ENCODE peak calls at places on chromosomes 3 and 15, in four cellular contexts. T is H9, Q is A549, E is fibroblast of mammary gland. W is an unnamed sample.

GRCh38 chr3:194134231-194134756 is 1.7 kb upstream of the HES1 start:
- DNase-seq in T (no peak), Q (no peak), E (peak), W (peak)

GRCh38 chr3:147383617-147384016 is 22.7 kb downstream of the ZIC4 start:
- DNase-seq in T (peak), Q (no peak), E (no peak), W (no peak)

GRCh38 chr3:83224101-83224868 is 1462.8 kb upstream of the GBE1 start:
- DNase-seq in T (no peak), Q (no peak), E (no peak), W (no peak)

GRCh38 chr3:4153771-4154170 is 149.4 kb upstream of the SETMAR start:
- DNase-seq in T (no peak), Q (no peak), E (no peak), W (no peak)

GRCh38 chr15:63187589-63188226 is 1.7 kb upstream of the RAB8B start:
- DNase-seq in T (no peak), Q (no peak), E (no peak), W (no peak)

GRCh38 chr3:194731496-194732073 is 45.9 kb downstream of the FAM43A start:
- DNase-seq in T (no peak), Q (no peak), E (no peak), W (no peak)

GRCh38 chr3:122183521-122183892 is at the start of gene CASR:
- DNase-seq in T (peak), Q (peak), E (no peak), W (peak)

GRCh38 chr15:50355612-50355905 is 561 bp upstream of the GABPB1 start:
- DNase-seq in T (no peak), Q (no peak), E (no peak), W (no peak)

GRCh38 chr15:75821946-75822345 is 21.3 kb upstream of the UBE2Q2 start:
- DNase-seq in T (no peak), Q (no peak), E (no peak), W (no peak)

GRCh38 chr15:45714501-45715488 is 80.0 kb downstream of the SQOR start:
- DNase-seq in T (peak), Q (peak), E (peak), W (peak)

DNA sequence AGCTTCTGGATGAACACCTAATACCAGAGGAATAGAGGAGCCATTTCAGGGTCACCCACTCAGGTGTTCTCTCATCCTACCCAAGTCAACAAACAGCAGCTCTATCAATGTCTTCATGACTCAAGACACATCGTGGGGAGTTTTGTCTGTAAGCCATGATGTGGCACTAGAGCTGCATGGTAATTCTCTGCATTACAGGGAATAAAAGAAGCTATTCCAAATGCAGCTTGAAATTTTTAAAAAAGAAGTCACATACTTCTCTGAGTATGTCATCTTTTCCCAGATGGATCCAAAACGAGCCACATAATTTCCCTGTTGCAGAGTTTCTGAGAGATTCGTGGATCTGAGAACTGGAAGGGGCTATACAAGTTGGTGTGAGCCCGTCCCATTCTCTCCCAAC is 6.1 kb upstream of the THSD4 start:
- DNase-seq in T (no peak), Q (no peak), E (peak), W (no peak)
- TF ChIP-seq CTCF in T (no peak), Q (no peak), E (peak), W (no peak)

GRCh38 chr3:169868369-169868768 is 1.4 kb downstream of the LRRC31 start:
- DNase-seq in T (no peak), Q (no peak), E (no peak), W (no peak)
- TF ChIP-seq CTCF in T (no peak), Q (no peak), E (no peak), W (no peak)

GRCh38 chr3:124246949-124247348 is 255.0 kb upstream of the ROPN1 start:
- DNase-seq in T (no peak), Q (peak), E (peak), W (no peak)
- TF ChIP-seq CTCF in T (peak), Q (peak), E (peak), W (peak)

GRCh38 chr3:185155678-185156077 is 2.8 kb upstream of the C3orf70 start:
- DNase-seq in T (no peak), Q (no peak), E (no peak), W (no peak)

GRCh38 chr3:185152433-185153169 is at the start of gene C3orf70:
- DNase-seq in T (peak), Q (peak), E (peak), W (peak)

GRCh38 chr3:185153170-185153733 is 392 bp upstream of the C3orf70 start:
- DNase-seq in T (peak), Q (no peak), E (no peak), W (peak)

GRCh38 chr3:185151959-185152432 is 864 bp downstream of the C3orf70 start:
- DNase-seq in T (no peak), Q (no peak), E (no peak), W (no peak)

GRCh38 chr3:185153861-185154629 is 1.2 kb upstream of the C3orf70 start:
- DNase-seq in T (peak), Q (no peak), E (no peak), W (no peak)
- TF ChIP-seq CTCF in T (peak), Q (no peak), E (no peak), W (no peak)

DNA sequence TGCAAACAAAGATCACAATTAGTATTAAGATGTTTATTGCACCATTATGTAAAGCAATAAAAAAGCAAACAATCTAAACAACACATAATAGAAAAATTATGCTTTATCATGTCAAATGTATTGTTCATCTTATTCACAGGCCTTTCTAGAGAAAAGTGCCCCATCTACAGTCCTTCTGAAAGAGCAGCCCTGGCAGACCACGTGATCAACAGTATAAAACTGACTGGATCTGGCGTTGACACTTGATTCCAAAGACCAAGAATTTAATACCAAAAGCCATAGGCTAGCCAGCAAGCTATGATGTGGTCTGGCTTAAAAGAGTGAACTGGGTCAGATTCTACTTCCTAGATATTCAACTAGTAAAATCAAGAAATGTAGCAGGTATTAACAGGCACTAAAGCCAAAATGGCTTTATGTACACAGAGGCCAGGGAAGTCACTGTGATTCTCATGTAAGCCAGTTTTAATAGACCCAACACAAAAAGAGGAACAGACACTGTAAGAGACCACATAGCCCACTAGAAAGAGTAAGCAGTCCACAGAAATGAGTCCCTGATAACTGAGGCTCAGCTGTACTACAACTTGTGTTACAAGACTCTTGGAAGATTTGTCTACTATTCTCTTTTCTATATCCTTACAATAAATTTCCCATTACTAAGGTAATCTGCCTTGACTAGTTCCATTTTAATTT is 32.5 kb downstream of the DMXL2 start:
- DNase-seq in T (no peak), Q (no peak), E (no peak), W (no peak)
- TF ChIP-seq CTCF in T (no peak), Q (no peak), E (no peak), W (no peak)

DNA sequence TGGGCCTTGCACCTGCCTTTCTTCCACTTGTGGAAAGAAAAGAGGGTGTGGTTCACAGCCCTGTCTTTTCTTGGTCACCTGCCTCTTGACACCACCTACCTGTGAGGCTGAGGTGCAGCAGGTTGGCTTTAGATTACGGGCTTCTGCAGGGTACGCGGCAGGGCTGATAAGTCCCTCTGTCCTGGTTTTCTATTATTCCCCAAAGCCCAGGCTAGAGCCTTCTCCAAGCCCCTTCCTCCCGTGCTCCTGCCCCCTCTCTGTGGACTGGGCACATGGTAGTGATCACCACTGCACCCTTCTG is 44.8 kb upstream of the HACD2 start:
- DNase-seq in T (no peak), Q (no peak), E (no peak), W (no peak)
- TF ChIP-seq CTCF in T (peak), Q (no peak), E (no peak), W (no peak)

GRCh38 chr3:51717947-51718346 is 11.1 kb downstream of the GRM2 start:
- DNase-seq in T (no peak), Q (no peak), E (no peak), W (no peak)

GRCh38 chr3:51721062-51721745 is 14.3 kb downstream of the GRM2 start:
- DNase-seq in T (no peak), Q (no peak), E (no peak), W (no peak)

GRCh38 chr3:51718547-51719412 is 11.9 kb downstream of the GRM2 start:
- DNase-seq in T (peak), Q (peak), E (peak), W (peak)

GRCh38 chr3:51720292-51721061 is 13.6 kb downstream of the GRM2 start:
- DNase-seq in T (no peak), Q (no peak), E (no peak), W (no peak)

GRCh38 chr3:51719413-51720025 is 12.7 kb downstream of the GRM2 start:
- DNase-seq in T (no peak), Q (no peak), E (no peak), W (no peak)
- TF ChIP-seq CTCF in T (peak), Q (no peak), E (no peak), W (peak)

W was measured in endothelial cell.